ENCODE peak calls at places on chromosomes 4 and X, in ten cellular contexts. Z, U, J, S, T, A, W, I, Q and V are unnamed samples.

GRCh38 chr4:185192059-185192458 is 11.7 kb downstream of the CFAP97 start:
- DNase-seq in Z (no peak), U (no peak), J (no peak), S (no peak), T (no peak), A (no peak), W (no peak), I (no peak), Q (peak), V (peak)

GRCh38 chr4:147550626-147551250 is 66.5 kb upstream of the TMEM184C start:
- DNase-seq in Z (no peak), U (no peak), J (peak), S (peak), T (peak), A (peak), W (peak), I (no peak), Q (peak), V (peak)

GRCh38 chrX:68183612-68184214 is 249.6 kb downstream of the OPHN1 start:
- DNase-seq in Z (no peak), U (peak), J (peak), S (peak), T (peak), A (peak), W (peak), I (no peak), Q (peak), V (no peak)

GRCh38 chr4:74157116-74157742 is 689 bp upstream of the MTHFD2L start:
- DNase-seq in Z (no peak), U (no peak), J (no peak), S (peak), T (peak), A (peak), W (peak), I (no peak), Q (no peak), V (no peak)

GRCh38 chrX:69178592-69178991 is 13.3 kb upstream of the PJA1 start:
- DNase-seq in Z (no peak), U (no peak), J (no peak), S (no peak), T (no peak), A (no peak), W (no peak), I (no peak), Q (no peak), V (no peak)

GRCh38 chr4:178320003-178320402 is 877.8 kb upstream of the AGA start:
- DNase-seq in Z (no peak), U (no peak), J (no peak), S (no peak), T (no peak), A (no peak), W (no peak), I (no peak), Q (no peak), V (no peak)

GRCh38 chrX:9515973-9516538 is 51.2 kb downstream of the TBL1X start:
- DNase-seq in Z (no peak), U (no peak), J (no peak), S (no peak), T (no peak), A (no peak), W (no peak), I (no peak), Q (peak), V (no peak)

GRCh38 chr4:142812091-142812490 is 34.0 kb downstream of the INPP4B start:
- DNase-seq in Z (no peak), U (no peak), J (no peak), S (no peak), T (no peak), A (no peak), W (no peak), I (no peak), Q (no peak), V (no peak)

GRCh38 chr4:185700048-185700447 is 111.9 kb downstream of the SORBS2 start:
- DNase-seq in Z (no peak), U (no peak), J (no peak), S (no peak), T (no peak), A (no peak), W (peak), I (no peak), Q (no peak), V (no peak)

GRCh38 chr4:109755656-109756055 is 25.8 kb upstream of the PLA2G12A start:
- DNase-seq in Z (no peak), U (no peak), J (no peak), S (no peak), T (no peak), A (no peak), W (no peak), I (no peak), Q (no peak), V (no peak)

GRCh38 chr4:65450899-65451298 is 219.4 kb downstream of the EPHA5 start:
- DNase-seq in Z (no peak), U (no peak), J (no peak), S (no peak), T (no peak), A (no peak), W (no peak), I (no peak), Q (no peak), V (no peak)

GRCh38 chr4:2943364-2944090 is 19.7 kb downstream of the NOP14 start:
- DNase-seq in Z (no peak), U (no peak), J (no peak), S (no peak), T (no peak), A (no peak), W (no peak), I (no peak), Q (no peak), V (no peak)

GRCh38 chr4:120869511-120870278 is 52.8 kb downstream of the PRDM5 start:
- DNase-seq in Z (no peak), U (peak), J (no peak), S (no peak), T (peak), A (peak), W (no peak), I (no peak), Q (no peak), V (no peak)

GRCh38 chrX:37976153-37976552 is 30.2 kb upstream of the SYTL5 start:
- DNase-seq in Z (no peak), U (no peak), J (no peak), S (no peak), T (peak), A (peak), W (no peak), I (no peak), Q (no peak), V (no peak)

GRCh38 chrX:119228506-119229290 is 7.4 kb upstream of the PGRMC1 start:
- DNase-seq in Z (no peak), U (no peak), J (peak), S (peak), T (peak), A (peak), W (peak), I (no peak), Q (no peak), V (no peak)

GRCh38 chrX:1425381-1425780 is 27.3 kb downstream of the ASMTL start:
- DNase-seq in Z (no peak), U (no peak), J (no peak), S (no peak), T (no peak), A (no peak), W (no peak), I (no peak), Q (no peak), V (no peak)

GRCh38 chr4:2290974-2291704 is 29.2 kb upstream of the MXD4 start:
- DNase-seq in Z (peak), U (no peak), J (no peak), S (no peak), T (no peak), A (no peak), W (no peak), I (no peak), Q (peak), V (peak)

DNA sequence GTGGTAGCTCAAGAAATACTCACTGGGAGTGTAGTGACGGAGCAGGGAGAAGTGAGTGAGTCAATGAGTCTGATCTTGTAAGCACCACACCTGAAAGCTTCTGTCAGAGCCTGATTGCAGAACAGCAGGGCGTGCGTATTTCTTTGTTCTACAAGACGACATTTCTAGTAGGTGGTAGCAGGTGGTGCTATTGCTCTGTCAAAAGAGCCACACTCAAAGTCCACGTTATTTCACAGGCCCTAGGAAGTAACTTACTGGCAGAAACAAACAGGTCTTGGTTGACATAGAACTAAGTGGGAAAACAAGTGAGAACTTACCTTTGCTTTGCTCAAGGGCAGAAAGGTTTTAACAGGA is 46.4 kb upstream of the SPRY1 start:
- DNase-seq in Z (no peak), U (peak), J (no peak), S (no peak), T (peak), A (no peak), W (peak), I (peak), Q (peak), V (no peak)
- TF ChIP-seq CTCF in Z (no peak), U (peak), J (no peak), S (no peak), T (peak), A (no peak), W (peak), I (no peak), Q (no peak), V (no peak)

GRCh38 chr4:163902417-163902816 is 407.9 kb downstream of the TMA16 start:
- DNase-seq in Z (no peak), U (no peak), J (no peak), S (no peak), T (no peak), A (no peak), W (no peak), I (no peak), Q (no peak), V (no peak)

GRCh38 chr4:163895369-163896005 is 401.0 kb downstream of the TMA16 start:
- DNase-seq in Z (no peak), U (no peak), J (no peak), S (no peak), T (no peak), A (no peak), W (no peak), I (no peak), Q (peak), V (no peak)

GRCh38 chr4:163901305-163901704 is 406.8 kb downstream of the TMA16 start:
- DNase-seq in Z (no peak), U (no peak), J (no peak), S (no peak), T (no peak), A (no peak), W (no peak), I (no peak), Q (no peak), V (no peak)
- TF ChIP-seq CTCF in Z (no peak), U (no peak), J (no peak), S (no peak), T (no peak), A (no peak), W (no peak), I (peak), Q (no peak), V (no peak)

DNA sequence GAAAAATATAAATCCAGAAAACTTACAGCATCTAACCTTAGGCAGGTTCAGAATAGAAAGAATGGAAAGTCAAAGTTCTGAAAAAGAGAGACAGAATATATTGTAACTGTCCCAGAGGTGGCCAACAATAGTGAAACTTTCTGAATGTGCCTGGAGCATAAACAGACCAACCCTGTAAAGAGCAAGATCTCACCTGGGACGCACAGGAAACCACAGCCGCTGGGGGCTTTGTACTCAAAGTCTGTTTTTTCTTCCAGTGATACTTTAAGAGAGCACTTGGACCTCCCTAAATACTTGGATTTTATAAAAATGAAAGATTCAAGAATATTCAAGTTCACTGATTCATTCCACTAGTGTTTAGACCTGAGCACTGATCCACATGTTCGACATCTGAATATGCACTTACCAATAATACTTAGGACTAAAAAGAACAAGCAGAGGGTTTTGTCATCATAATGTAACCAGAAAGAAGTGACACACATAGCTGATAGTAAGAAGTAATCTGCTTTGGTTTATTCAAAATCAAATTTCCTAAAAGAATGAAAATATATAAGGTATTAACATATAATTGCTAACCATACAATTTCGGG is 35.3 kb downstream of the ARAP2 start:
- DNase-seq in Z (no peak), U (no peak), J (no peak), S (no peak), T (no peak), A (no peak), W (no peak), I (no peak), Q (peak), V (peak)
- TF ChIP-seq CTCF in Z (no peak), U (no peak), J (no peak), S (no peak), T (no peak), A (no peak), W (no peak), I (no peak), Q (no peak), V (no peak)

GRCh38 chr4:15963001-15963451 is at the start of gene FGFBP2:
- DNase-seq in Z (no peak), U (no peak), J (no peak), S (peak), T (peak), A (peak), W (peak), I (peak), Q (peak), V (peak)
- TF ChIP-seq CTCF in Z (no peak), U (peak), J (peak), S (peak), T (peak), A (peak), W (peak), I (peak), Q (peak), V (peak)

GRCh38 chr4:7192252-7193039 is at the start of gene SORCS2:
- DNase-seq in Z (no peak), U (no peak), J (no peak), S (peak), T (peak), A (peak), W (peak), I (no peak), Q (peak), V (peak)
- TF ChIP-seq CTCF in Z (no peak), U (peak), J (peak), S (peak), T (peak), A (peak), W (peak), I (peak), Q (peak), V (peak)

GRCh38 chrX:25968920-25969319 is 169.2 kb upstream of the MAGEB18 start:
- DNase-seq in Z (no peak), U (peak), J (no peak), S (no peak), T (peak), A (peak), W (peak), I (no peak), Q (peak), V (peak)
- TF ChIP-seq CTCF in Z (no peak), U (peak), J (peak), S (peak), T (peak), A (peak), W (peak), I (peak), Q (peak), V (no peak)